ENCODE peak calls at places on chromosomes 4 and X, in nine cellular contexts. One of them, this sample, is unnamed.

GRCh38 chrX:137353404-137353803 is 212.5 kb upstream of the ZIC3 start:
- DNase-seq in immature natural killer cell: no peak
- DNase-seq in CD4-positive, alpha-beta T cell: no peak
- DNase-seq in GM13976: no peak
- DNase-seq in hippocampal formation: no peak
- DNase-seq in tibial nerve: no peak
- DNase-seq in amygdala: no peak
- DNase-seq in activated CD8-positive, alpha-beta T cell treated with anti-CD3 and anti-CD28 coated beads, Interleukin-2, amount 10 ng/mL, durations not matched to agents 7 days and 5 days: no peak
- DNase-seq in amniotic stem cell: no peak
- DNase-seq in this sample: no peak

GRCh38 chr4:15906024-15906443 is 32.5 kb downstream of the FGFBP1 start:
- DNase-seq in amygdala: no peak
- DNase-seq in tibial nerve: no peak
- DNase-seq in immature natural killer cell: no peak
- DNase-seq in hippocampal formation: no peak
- DNase-seq in GM13976: no peak
- DNase-seq in amniotic stem cell: no peak
- DNase-seq in CD4-positive, alpha-beta T cell: no peak
- DNase-seq in activated CD8-positive, alpha-beta T cell treated with anti-CD3 and anti-CD28 coated beads, Interleukin-2, amount 10 ng/mL, durations not matched to agents 7 days and 5 days: no peak
- DNase-seq in this sample: no peak

GRCh38 chr4:82388405-82388804 is 14.6 kb upstream of the HNRNPD start:
- DNase-seq in tibial nerve: no peak
- DNase-seq in GM13976: no peak
- DNase-seq in amniotic stem cell: no peak
- DNase-seq in immature natural killer cell: no peak
- DNase-seq in CD4-positive, alpha-beta T cell: no peak
- DNase-seq in amygdala: no peak
- DNase-seq in hippocampal formation: no peak
- DNase-seq in activated CD8-positive, alpha-beta T cell treated with anti-CD3 and anti-CD28 coated beads, Interleukin-2, amount 10 ng/mL, durations not matched to agents 7 days and 5 days: no peak
- DNase-seq in this sample: no peak

GRCh38 chr4:146135941-146136340 is 39.6 kb upstream of the LSM6 start:
- DNase-seq in amniotic stem cell: no peak
- DNase-seq in amygdala: no peak
- DNase-seq in activated CD8-positive, alpha-beta T cell treated with anti-CD3 and anti-CD28 coated beads, Interleukin-2, amount 10 ng/mL, durations not matched to agents 7 days and 5 days: no peak
- DNase-seq in immature natural killer cell: no peak
- DNase-seq in GM13976: no peak
- DNase-seq in CD4-positive, alpha-beta T cell: no peak
- DNase-seq in tibial nerve: no peak
- DNase-seq in hippocampal formation: no peak
- DNase-seq in this sample: no peak

GRCh38 chr4:88803600-88804096 is 106.0 kb upstream of the NAP1L5 start:
- DNase-seq in CD4-positive, alpha-beta T cell: no peak
- DNase-seq in hippocampal formation: no peak
- DNase-seq in activated CD8-positive, alpha-beta T cell treated with anti-CD3 and anti-CD28 coated beads, Interleukin-2, amount 10 ng/mL, durations not matched to agents 7 days and 5 days: no peak
- DNase-seq in amygdala: no peak
- DNase-seq in tibial nerve: peak
- DNase-seq in immature natural killer cell: no peak
- DNase-seq in GM13976: no peak
- DNase-seq in amniotic stem cell: peak
- DNase-seq in this sample: no peak

GRCh38 chrX:104567506-104567905 is 1.5 kb downstream of the IL1RAPL2 start:
- DNase-seq in hippocampal formation: no peak
- DNase-seq in amygdala: no peak
- DNase-seq in amniotic stem cell: no peak
- DNase-seq in immature natural killer cell: no peak
- DNase-seq in GM13976: no peak
- DNase-seq in CD4-positive, alpha-beta T cell: no peak
- DNase-seq in activated CD8-positive, alpha-beta T cell treated with anti-CD3 and anti-CD28 coated beads, Interleukin-2, amount 10 ng/mL, durations not matched to agents 7 days and 5 days: no peak
- DNase-seq in tibial nerve: no peak
- DNase-seq in this sample: no peak

GRCh38 chr4:136121431-136121830 is 1410.9 kb downstream of the PCDH18 start:
- DNase-seq in amniotic stem cell: no peak
- DNase-seq in activated CD8-positive, alpha-beta T cell treated with anti-CD3 and anti-CD28 coated beads, Interleukin-2, amount 10 ng/mL, durations not matched to agents 7 days and 5 days: no peak
- DNase-seq in hippocampal formation: no peak
- DNase-seq in tibial nerve: no peak
- DNase-seq in immature natural killer cell: no peak
- DNase-seq in GM13976: no peak
- DNase-seq in amygdala: no peak
- DNase-seq in CD4-positive, alpha-beta T cell: no peak
- DNase-seq in this sample: no peak

GRCh38 chrX:78452356-78452755 is 124.9 kb upstream of the CYSLTR1 start:
- DNase-seq in CD4-positive, alpha-beta T cell: no peak
- DNase-seq in hippocampal formation: no peak
- DNase-seq in tibial nerve: no peak
- DNase-seq in amygdala: no peak
- DNase-seq in activated CD8-positive, alpha-beta T cell treated with anti-CD3 and anti-CD28 coated beads, Interleukin-2, amount 10 ng/mL, durations not matched to agents 7 days and 5 days: no peak
- DNase-seq in immature natural killer cell: no peak
- DNase-seq in GM13976: no peak
- DNase-seq in amniotic stem cell: no peak
- DNase-seq in this sample: no peak

GRCh38 chrX:69505772-69506616 is 1.9 kb downstream of the NALF2 start:
- DNase-seq in CD4-positive, alpha-beta T cell: no peak
- DNase-seq in GM13976: no peak
- DNase-seq in tibial nerve: no peak
- DNase-seq in amygdala: no peak
- DNase-seq in amniotic stem cell: no peak
- DNase-seq in immature natural killer cell: no peak
- DNase-seq in hippocampal formation: no peak
- DNase-seq in activated CD8-positive, alpha-beta T cell treated with anti-CD3 and anti-CD28 coated beads, Interleukin-2, amount 10 ng/mL, durations not matched to agents 7 days and 5 days: no peak
- DNase-seq in this sample: no peak